ENCODE peak calls at places on chromosomes 11 and 22, in nine cellular contexts. A is stomach, I is RWPE2, D is body of pancreas, B is colonic mucosa, F is thoracic aorta, W is ascending aorta, Q is HCT116, S is heart left ventricle. E is an unnamed sample. For H3K4me1, the result is how much of the 10 kb centered on the place peaks cover.

GRCh38 chr11:126133902-126134301 is 71.2 kb upstream of the CDON start:
- DNase-seq in A (no peak), I (no peak), D (no peak), B (no peak), F (no peak), W (no peak), Q (no peak), S (no peak), E (no peak)

GRCh38 chr11:76179147-76179546 is 27.2 kb downstream of the WNT11 start:
- DNase-seq in A (no peak), I (no peak), D (no peak), B (no peak), F (no peak), W (no peak), Q (no peak), S (no peak), E (no peak)

GRCh38 chr11:8318536-8318935 is 54.9 kb upstream of the LMO1 start:
- DNase-seq in A (no peak), I (peak), D (no peak), B (no peak), F (no peak), W (no peak), Q (no peak), S (no peak), E (no peak)

GRCh38 chr11:114912826-114913225 is 234.5 kb downstream of the NXPE2 start:
- DNase-seq in A (no peak), I (no peak), D (no peak), B (no peak), F (no peak), W (no peak), Q (no peak), S (no peak), E (no peak)

GRCh38 chr11:45879803-45880685 is 5.4 kb upstream of the MAPK8IP1 start:
- DNase-seq in A (no peak), I (no peak), D (no peak), B (no peak), F (no peak), W (no peak), Q (no peak), S (no peak), E (no peak)

GRCh38 chr11:1222491-1223345 is at the start of gene MUC5B:
- DNase-seq in A (peak), I (no peak), D (peak), B (peak), F (no peak), W (no peak), Q (no peak), S (peak), E (no peak)

GRCh38 chr11:88098289-88098688 is 77.0 kb downstream of the RAB38 start:
- DNase-seq in A (no peak), I (no peak), D (no peak), B (no peak), F (no peak), W (no peak), Q (no peak), S (no peak), E (no peak)

GRCh38 chr11:86955674-86956522 is 703 bp upstream of the FZD4 start:
- DNase-seq in A (peak), I (peak), D (peak), B (peak), F (peak), W (peak), Q (peak), S (peak), E (peak)

GRCh38 chr11:80733776-80734175 is 1292.9 kb upstream of the TENM4 start:
- DNase-seq in A (no peak), I (no peak), D (no peak), B (no peak), F (no peak), W (no peak), Q (no peak), S (no peak), E (no peak)

GRCh38 chr22:17264321-17265052 is 45.3 kb upstream of the ADA2 start:
- DNase-seq in A (no peak), I (no peak), D (no peak), B (no peak), F (no peak), W (no peak), Q (no peak), S (peak), E (no peak)

GRCh38 chr22:36220457-36220921 is 18.8 kb downstream of the APOL2 start:
- DNase-seq in A (no peak), I (no peak), D (peak), B (no peak), F (no peak), W (no peak), Q (no peak), S (no peak), E (no peak)

GRCh38 chr22:20128902-20129746 is 2.5 kb upstream of the ZDHHC8 start:
- DNase-seq in A (peak), I (no peak), D (peak), B (peak), F (no peak), W (no peak), Q (no peak), S (no peak), E (no peak)

GRCh38 chr11:107722671-107723070 is 10.8 kb upstream of the SLN start:
- DNase-seq in A (no peak), I (no peak), D (no peak), B (no peak), F (no peak), W (no peak), Q (no peak), S (no peak), E (no peak)

GRCh38 chr22:49657275-49657973 is 170.2 kb downstream of the BRD1 start:
- DNase-seq in A (peak), I (peak), D (peak), B (peak), F (no peak), W (no peak), Q (peak), S (peak), E (peak)

GRCh38 chr11:73252577-73253191 is 19.5 kb upstream of the P2RY6 start:
- DNase-seq in A (peak), I (no peak), D (no peak), B (no peak), F (no peak), W (no peak), Q (peak), S (no peak), E (no peak)

GRCh38 chr11:13310443-13310842 is 32.9 kb downstream of the BMAL1 start:
- DNase-seq in A (no peak), I (no peak), D (no peak), B (no peak), F (no peak), W (no peak), Q (no peak), S (no peak), E (no peak)
- H3K4me1 ChIP-seq in A (half or more), I (under half), D (under half), B (under half), F (under half), W (under half), Q (under half), S (under half), E (under half)

GRCh38 chr11:33350287-33350686 is 93.1 kb downstream of the HIPK3 start:
- DNase-seq in A (no peak), I (no peak), D (no peak), B (no peak), F (no peak), W (no peak), Q (no peak), S (no peak), E (no peak)

GRCh38 chr11:33347490-33348125 is 90.4 kb downstream of the HIPK3 start:
- DNase-seq in A (no peak), I (no peak), D (no peak), B (no peak), F (no peak), W (no peak), Q (no peak), S (no peak), E (no peak)

GRCh38 chr11:33339247-33339646 is 82.1 kb downstream of the HIPK3 start:
- DNase-seq in A (no peak), I (no peak), D (no peak), B (no peak), F (no peak), W (no peak), Q (no peak), S (no peak), E (no peak)

DNA sequence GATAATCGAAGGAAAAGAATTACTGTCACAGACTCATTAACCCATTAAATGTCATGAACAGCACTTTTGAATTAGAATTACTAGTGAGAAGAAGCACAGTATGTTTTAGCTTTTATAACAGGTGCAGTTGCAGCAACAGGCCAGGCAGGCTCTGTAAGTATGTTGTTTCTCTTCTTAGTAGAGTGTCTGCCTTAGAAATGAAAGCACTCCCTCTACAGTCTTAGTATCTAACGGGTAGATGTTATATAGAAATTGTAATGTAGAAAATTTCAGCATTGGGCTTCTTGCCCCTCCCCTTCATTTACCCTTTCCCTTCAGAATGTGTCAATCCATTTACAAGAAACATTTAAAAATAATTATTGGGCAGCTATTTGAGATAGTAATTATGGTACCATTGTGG is 87.4 kb downstream of the HIPK3 start:
- DNase-seq in A (no peak), I (no peak), D (no peak), B (no peak), F (no peak), W (no peak), Q (no peak), S (no peak), E (no peak)
- TF ChIP-seq CTCF in A (no peak), I (peak), D (no peak), B (no peak), F (no peak), W (peak), Q (no peak), S (peak), E (no peak)

GRCh38 chr11:18700872-18701271 is 2.3 kb downstream of the TMEM86A start:
- DNase-seq in A (no peak), I (no peak), D (no peak), B (no peak), F (no peak), W (no peak), Q (no peak), S (no peak), E (no peak)

GRCh38 chr11:18699269-18699596 is 654 bp downstream of the TMEM86A start:
- DNase-seq in A (no peak), I (no peak), D (no peak), B (no peak), F (no peak), W (no peak), Q (no peak), S (no peak), E (no peak)

GRCh38 chr11:18699848-18700261 is 1.3 kb downstream of the TMEM86A start:
- DNase-seq in A (no peak), I (no peak), D (peak), B (no peak), F (no peak), W (no peak), Q (no peak), S (peak), E (no peak)

GRCh38 chr11:18701614-18702216 is 3.1 kb downstream of the TMEM86A start:
- DNase-seq in A (no peak), I (no peak), D (no peak), B (no peak), F (no peak), W (no peak), Q (no peak), S (no peak), E (no peak)

GRCh38 chr11:18700375-18700774 is 1.8 kb downstream of the TMEM86A start:
- DNase-seq in A (no peak), I (no peak), D (no peak), B (no peak), F (no peak), W (no peak), Q (no peak), S (no peak), E (no peak)
- H3K4me1 ChIP-seq in A (under half), I (under half), D (under half), B (under half), F (under half), W (under half), Q (under half), S (under half), E (under half)

DNA sequence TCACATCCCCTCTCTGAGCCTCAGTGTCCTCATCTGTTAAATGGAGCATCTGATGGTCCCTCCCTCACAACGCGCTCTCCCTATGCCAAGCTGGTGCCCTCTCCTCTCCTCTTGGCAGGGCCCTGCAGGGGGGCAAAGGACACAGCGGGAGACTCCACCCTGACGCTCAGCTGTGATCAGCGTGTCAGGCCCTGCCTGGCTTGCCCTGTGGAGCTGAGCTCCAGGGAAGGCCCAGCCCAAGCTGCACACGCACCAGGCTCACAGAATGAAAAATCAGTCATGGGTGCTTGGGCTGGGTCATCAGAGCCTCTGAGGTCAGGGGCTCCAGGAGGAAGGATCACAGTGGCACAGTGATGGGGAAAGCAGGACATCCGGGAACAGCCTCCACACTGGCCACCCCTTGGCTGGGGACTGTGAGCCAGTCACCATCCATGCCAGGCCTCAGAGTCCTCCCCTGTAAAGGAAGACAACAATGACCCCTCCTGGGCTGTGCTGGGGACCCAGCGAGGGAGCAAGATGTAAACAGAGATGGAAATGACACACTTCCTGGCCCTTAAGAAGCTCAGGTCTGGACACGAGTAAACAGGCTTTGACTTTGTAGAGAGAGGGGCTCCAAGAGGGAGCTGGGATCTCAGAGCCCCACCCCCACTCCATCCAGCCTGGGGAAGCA is 36.6 kb downstream of the RPL3 start:
- DNase-seq in A (no peak), I (no peak), D (no peak), B (no peak), F (no peak), W (no peak), Q (no peak), S (peak), E (no peak)
- TF ChIP-seq CTCF in A (no peak), I (peak), D (no peak), B (no peak), F (no peak), W (no peak), Q (no peak), S (peak), E (no peak)